ENCODE peak calls at places on chromosomes 1 and 21, in four cellular contexts. V is A673, J is astrocyte of the cerebellum, Q is progenitor cell of endocrine pancreas. L is an unnamed sample.

GRCh38 chr1:212313616-212314015 is 28.4 kb downstream of the PPP2R5A start:
- DNase-seq in J (peak; percentile 77), Q (no peak), V (no peak), L (peak; percentile 60)

GRCh38 chr1:159009704-159010361 is at the start of gene IFI16:
- DNase-seq in Q (no peak), J (peak; percentile 86), V (peak; percentile 89), L (peak; percentile 86)

GRCh38 chr1:26281971-26282693 is 2.2 kb downstream of the SH3BGRL3 start:
- DNase-seq in V (peak; percentile 57), Q (no peak), J (no peak), L (no peak)

GRCh38 chr1:76238094-76238551 is 163.6 kb downstream of the ST6GALNAC3 start:
- DNase-seq in Q (no peak), V (no peak), J (no peak), L (no peak)

GRCh38 chr1:75616436-75617433 is 5.8 kb upstream of the SLC44A5 start:
- DNase-seq in J (peak; percentile 43), Q (peak; percentile 11), V (no peak), L (no peak)

GRCh38 chr1:214205053-214205452 is 75.9 kb upstream of the SMYD2 start:
- DNase-seq in J (no peak), V (no peak), Q (no peak), L (no peak)

GRCh38 chr1:18599096-18599495 is 31.6 kb upstream of the PAX7 start:
- DNase-seq in J (no peak), Q (no peak), V (no peak), L (no peak)

GRCh38 chr1:223714849-223715709 is 2.7 kb downstream of the CAPN2 start:
- DNase-seq in V (peak; percentile 88), Q (no peak), J (no peak), L (peak; percentile 74)

GRCh38 chr1:55070291-55070690 is 30.9 kb downstream of the PCSK9 start:
- DNase-seq in V (no peak), Q (no peak), J (no peak), L (no peak)

GRCh38 chr1:37098196-37098595 is 63.9 kb upstream of the GRIK3 start:
- DNase-seq in J (no peak), Q (no peak), V (no peak), L (no peak)

GRCh38 chr1:247328311-247328710 is 3.4 kb downstream of the ZNF496 start:
- DNase-seq in Q (no peak), J (no peak), V (no peak), L (no peak)

GRCh38 chr1:112833806-112834205 is 118.7 kb upstream of the PPM1J start:
- DNase-seq in J (no peak), Q (no peak), V (no peak), L (no peak)

GRCh38 chr1:43836267-43836951 is 97.2 kb upstream of the ARTN start:
- DNase-seq in V (peak; percentile 88), Q (no peak), J (no peak), L (no peak)

GRCh38 chr1:7679873-7680790 is 91.0 kb upstream of the VAMP3 start:
- DNase-seq in Q (peak; percentile 69), V (peak; percentile 70), J (no peak), L (no peak)

GRCh38 chr1:227546598-227547313 is 16.6 kb upstream of the ZNF678 start:
- DNase-seq in Q (no peak), J (no peak), V (no peak), L (no peak)

GRCh38 chr1:20058531-20058930 is 11.5 kb upstream of the PLA2G5 start:
- DNase-seq in J (peak; percentile 8), Q (no peak), V (peak; percentile 32), L (no peak)

GRCh38 chr21:19941626-19942025 is 1056.6 kb upstream of the NCAM2 start:
- DNase-seq in J (no peak), V (no peak), Q (no peak), L (no peak)

GRCh38 chr1:10559386-10559785 is 84.6 kb downstream of the PEX14 start:
- DNase-seq in J (no peak), V (no peak), Q (no peak), L (no peak)

GRCh38 chr1:10564063-10564462 is 89.3 kb downstream of the PEX14 start:
- DNase-seq in V (no peak), J (no peak), Q (no peak), L (no peak)

GRCh38 chr1:10557714-10558113 is 83.0 kb downstream of the PEX14 start:
- DNase-seq in V (no peak), J (no peak), Q (no peak), L (no peak)

GRCh38 chr1:10561497-10561896 is 86.7 kb downstream of the PEX14 start:
- DNase-seq in V (no peak), J (peak; percentile 15), Q (no peak), L (no peak)

GRCh38 chr1:10561955-10562354 is 87.2 kb downstream of the PEX14 start:
- DNase-seq in Q (no peak), V (peak; percentile 33), J (no peak), L (no peak)
- TF ChIP-seq CTCF in Q (no peak), V (peak; percentile 39), J (no peak), L (no peak)

DNA sequence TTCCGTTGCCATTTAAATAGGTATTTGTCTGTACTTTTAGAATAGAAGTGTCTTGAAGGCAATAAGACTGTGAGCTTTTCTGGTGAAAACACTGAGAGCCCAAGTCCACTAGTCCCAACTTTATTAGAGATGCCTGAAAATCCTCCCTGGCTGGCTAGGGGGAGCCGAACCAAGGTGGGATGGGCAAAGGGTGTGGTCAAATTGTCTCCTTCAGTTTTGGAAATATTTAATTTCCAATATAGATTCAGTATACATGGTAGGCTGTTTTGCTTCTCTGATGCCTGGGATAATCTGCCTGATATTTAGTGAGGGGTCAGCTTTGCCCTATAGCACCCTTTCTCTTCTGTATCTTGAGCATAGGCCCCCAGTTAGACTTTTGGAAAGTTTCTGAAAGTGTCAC is 3.5 kb downstream of the ROR1 start:
- DNase-seq in Q (no peak), J (no peak), V (no peak), L (no peak)
- TF ChIP-seq CTCF in Q (no peak), J (peak; percentile 31), V (peak; percentile 43), L (no peak)

GRCh38 chr1:22658385-22659163 is 5.5 kb downstream of the C1QB start:
- DNase-seq in J (no peak), V (no peak), Q (no peak), L (no peak)
- TF ChIP-seq CTCF in J (no peak), V (peak; percentile 25), Q (peak; percentile 41), L (no peak)

DNA sequence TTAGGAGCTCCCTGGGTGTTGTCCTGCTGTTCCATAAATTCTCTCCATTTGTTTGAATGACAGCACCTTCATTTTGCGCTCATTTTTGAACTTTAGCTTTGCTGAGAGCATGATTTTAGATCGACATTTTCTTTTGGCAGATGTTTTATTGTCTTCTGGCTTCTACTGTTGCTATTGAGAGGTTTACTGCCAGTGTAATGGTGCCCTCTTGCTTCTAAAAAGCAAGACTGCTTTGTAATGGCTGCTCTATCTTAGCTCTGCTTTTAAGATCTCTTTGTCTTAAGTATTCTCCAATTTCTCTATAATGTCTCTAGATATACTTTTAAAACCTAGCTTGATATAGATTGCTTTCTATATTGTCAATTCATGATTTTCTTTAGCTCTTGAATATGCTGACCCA is 27.8 kb downstream of the THEM4 start:
- DNase-seq in Q (no peak), J (no peak), V (no peak), L (no peak)
- TF ChIP-seq CTCF in Q (no peak), J (no peak), V (peak; percentile 41), L (peak; percentile 2)

DNA sequence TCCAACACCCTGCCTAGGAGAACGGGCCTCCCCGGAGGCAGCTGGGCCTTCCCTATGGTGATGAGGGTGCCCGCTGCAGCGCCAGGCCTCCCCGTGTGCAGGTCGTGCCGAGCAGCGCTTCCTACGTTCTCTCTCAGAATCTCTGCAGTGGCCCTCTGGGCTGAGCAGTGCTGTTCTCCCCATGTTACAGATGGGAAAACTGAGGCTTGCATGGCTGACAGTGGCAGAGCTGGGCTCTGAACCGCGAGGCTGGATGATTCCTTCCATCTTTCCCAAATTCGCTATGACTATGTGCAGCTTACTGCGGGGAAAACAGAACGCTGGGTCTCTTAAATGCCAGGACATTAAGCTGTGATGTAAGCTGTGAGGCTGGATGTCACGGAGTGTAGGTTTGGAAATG is 8.9 kb downstream of the KLHL21 start:
- DNase-seq in Q (no peak), V (no peak), J (no peak), L (no peak)
- TF ChIP-seq CTCF in Q (no peak), V (no peak), J (no peak), L (no peak)

L was measured in AG09319.